ENCODE peak calls at places on chromosome 9, in nine cellular contexts. One of them, this sample, is unnamed.

GRCh38 chr9:111783424-111783823 is 11.3 kb downstream of the SHOC1 start:
- DNase-seq in pulmonary artery endothelial cell: no peak
- DNase-seq in HTR-8/SVneo: no peak
- DNase-seq in stimulated activated naive CD8-positive, alpha-beta T cell treated with anti-CD3 and anti-CD28 coated beads, Interleukin-15, Interleukin-2, amounts not matched to agents 100 U/mL and 50 U/mL, for 24 hours: no peak
- DNase-seq in GM19239: no peak
- DNase-seq in EH: no peak
- DNase-seq in breast epithelium: no peak
- DNase-seq in H1: no peak
- DNase-seq in substantia nigra: no peak
- DNase-seq in this sample: no peak

GRCh38 chr9:12702160-12702758 is 9.1 kb downstream of the TYRP1 start:
- DNase-seq in EH: peak
- DNase-seq in breast epithelium: peak
- DNase-seq in substantia nigra: no peak
- DNase-seq in pulmonary artery endothelial cell: peak
- DNase-seq in GM19239: no peak
- DNase-seq in H1: no peak
- DNase-seq in HTR-8/SVneo: no peak
- DNase-seq in stimulated activated naive CD8-positive, alpha-beta T cell treated with anti-CD3 and anti-CD28 coated beads, Interleukin-15, Interleukin-2, amounts not matched to agents 100 U/mL and 50 U/mL, for 24 hours: no peak
- DNase-seq in this sample: no peak

GRCh38 chr9:124105266-124105665 is 93.7 kb downstream of the LHX2 start:
- DNase-seq in stimulated activated naive CD8-positive, alpha-beta T cell treated with anti-CD3 and anti-CD28 coated beads, Interleukin-15, Interleukin-2, amounts not matched to agents 100 U/mL and 50 U/mL, for 24 hours: no peak
- DNase-seq in substantia nigra: no peak
- DNase-seq in H1: no peak
- DNase-seq in EH: no peak
- DNase-seq in pulmonary artery endothelial cell: no peak
- DNase-seq in HTR-8/SVneo: no peak
- DNase-seq in GM19239: no peak
- DNase-seq in breast epithelium: no peak
- DNase-seq in this sample: no peak

GRCh38 chr9:36964791-36965190 is 69.3 kb downstream of the PAX5 start:
- DNase-seq in HTR-8/SVneo: no peak
- DNase-seq in EH: no peak
- DNase-seq in H1: no peak
- DNase-seq in GM19239: no peak
- DNase-seq in substantia nigra: no peak
- DNase-seq in breast epithelium: no peak
- DNase-seq in stimulated activated naive CD8-positive, alpha-beta T cell treated with anti-CD3 and anti-CD28 coated beads, Interleukin-15, Interleukin-2, amounts not matched to agents 100 U/mL and 50 U/mL, for 24 hours: no peak
- DNase-seq in pulmonary artery endothelial cell: no peak
- DNase-seq in this sample: no peak

GRCh38 chr9:95772320-95773060 is 103.0 kb upstream of the ERCC6L2 start:
- DNase-seq in substantia nigra: peak
- DNase-seq in GM19239: no peak
- DNase-seq in HTR-8/SVneo: no peak
- DNase-seq in H1: peak
- DNase-seq in stimulated activated naive CD8-positive, alpha-beta T cell treated with anti-CD3 and anti-CD28 coated beads, Interleukin-15, Interleukin-2, amounts not matched to agents 100 U/mL and 50 U/mL, for 24 hours: peak
- DNase-seq in pulmonary artery endothelial cell: no peak
- DNase-seq in breast epithelium: no peak
- DNase-seq in EH: peak
- DNase-seq in this sample: no peak

GRCh38 chr9:132548971-132549649 is 33.3 kb upstream of the BARHL1 start:
- DNase-seq in breast epithelium: no peak
- DNase-seq in H1: no peak
- DNase-seq in HTR-8/SVneo: peak
- DNase-seq in substantia nigra: no peak
- DNase-seq in pulmonary artery endothelial cell: peak
- DNase-seq in EH: peak
- DNase-seq in stimulated activated naive CD8-positive, alpha-beta T cell treated with anti-CD3 and anti-CD28 coated beads, Interleukin-15, Interleukin-2, amounts not matched to agents 100 U/mL and 50 U/mL, for 24 hours: no peak
- DNase-seq in GM19239: no peak
- DNase-seq in this sample: no peak

GRCh38 chr9:72396247-72397091 is 31.5 kb upstream of the ZFAND5 start:
- DNase-seq in H1: no peak
- DNase-seq in pulmonary artery endothelial cell: no peak
- DNase-seq in substantia nigra: no peak
- DNase-seq in GM19239: no peak
- DNase-seq in breast epithelium: no peak
- DNase-seq in HTR-8/SVneo: peak
- DNase-seq in stimulated activated naive CD8-positive, alpha-beta T cell treated with anti-CD3 and anti-CD28 coated beads, Interleukin-15, Interleukin-2, amounts not matched to agents 100 U/mL and 50 U/mL, for 24 hours: no peak
- DNase-seq in EH: peak
- DNase-seq in this sample: no peak

GRCh38 chr9:36470891-36471290 is 70.8 kb upstream of the RNF38 start:
- DNase-seq in pulmonary artery endothelial cell: no peak
- DNase-seq in GM19239: peak
- DNase-seq in H1: no peak
- DNase-seq in breast epithelium: no peak
- DNase-seq in stimulated activated naive CD8-positive, alpha-beta T cell treated with anti-CD3 and anti-CD28 coated beads, Interleukin-15, Interleukin-2, amounts not matched to agents 100 U/mL and 50 U/mL, for 24 hours: peak
- DNase-seq in HTR-8/SVneo: peak
- DNase-seq in EH: peak
- DNase-seq in substantia nigra: peak
- DNase-seq in this sample: no peak

GRCh38 chr9:38062498-38063362 is 6.3 kb downstream of the SHB start:
- DNase-seq in H1: no peak
- DNase-seq in pulmonary artery endothelial cell: no peak
- DNase-seq in stimulated activated naive CD8-positive, alpha-beta T cell treated with anti-CD3 and anti-CD28 coated beads, Interleukin-15, Interleukin-2, amounts not matched to agents 100 U/mL and 50 U/mL, for 24 hours: no peak
- DNase-seq in HTR-8/SVneo: no peak
- DNase-seq in GM19239: no peak
- DNase-seq in breast epithelium: no peak
- DNase-seq in substantia nigra: no peak
- DNase-seq in EH: peak
- DNase-seq in this sample: no peak

GRCh38 chr9:136438548-136438908 is 1.1 kb downstream of the INPP5E start:
- DNase-seq in HTR-8/SVneo: no peak
- DNase-seq in substantia nigra: no peak
- DNase-seq in breast epithelium: no peak
- DNase-seq in stimulated activated naive CD8-positive, alpha-beta T cell treated with anti-CD3 and anti-CD28 coated beads, Interleukin-15, Interleukin-2, amounts not matched to agents 100 U/mL and 50 U/mL, for 24 hours: no peak
- DNase-seq in GM19239: peak
- DNase-seq in pulmonary artery endothelial cell: no peak
- DNase-seq in H1: no peak
- DNase-seq in EH: peak
- DNase-seq in this sample: no peak

GRCh38 chr9:31153250-31153840 is 1231.1 kb upstream of the ACO1 start:
- DNase-seq in stimulated activated naive CD8-positive, alpha-beta T cell treated with anti-CD3 and anti-CD28 coated beads, Interleukin-15, Interleukin-2, amounts not matched to agents 100 U/mL and 50 U/mL, for 24 hours: no peak
- DNase-seq in H1: no peak
- DNase-seq in HTR-8/SVneo: no peak
- DNase-seq in pulmonary artery endothelial cell: no peak
- DNase-seq in breast epithelium: no peak
- DNase-seq in EH: no peak
- DNase-seq in GM19239: no peak
- DNase-seq in substantia nigra: no peak
- DNase-seq in this sample: no peak

GRCh38 chr9:97923529-97924108 is 1.3 kb upstream of the TRMO start:
- DNase-seq in stimulated activated naive CD8-positive, alpha-beta T cell treated with anti-CD3 and anti-CD28 coated beads, Interleukin-15, Interleukin-2, amounts not matched to agents 100 U/mL and 50 U/mL, for 24 hours: peak
- DNase-seq in substantia nigra: peak
- DNase-seq in pulmonary artery endothelial cell: peak
- DNase-seq in EH: peak
- DNase-seq in GM19239: peak
- DNase-seq in HTR-8/SVneo: peak
- DNase-seq in breast epithelium: peak
- DNase-seq in H1: peak
- DNase-seq in this sample: peak

GRCh38 chr9:98081477-98082219 is 25.1 kb downstream of the NANS start:
- DNase-seq in GM19239: no peak
- DNase-seq in breast epithelium: no peak
- DNase-seq in substantia nigra: no peak
- DNase-seq in HTR-8/SVneo: no peak
- DNase-seq in pulmonary artery endothelial cell: no peak
- DNase-seq in H1: no peak
- DNase-seq in EH: peak
- DNase-seq in stimulated activated naive CD8-positive, alpha-beta T cell treated with anti-CD3 and anti-CD28 coated beads, Interleukin-15, Interleukin-2, amounts not matched to agents 100 U/mL and 50 U/mL, for 24 hours: peak
- DNase-seq in this sample: no peak

GRCh38 chr9:107137495-107138202 is 145.4 kb upstream of the RAD23B start:
- DNase-seq in HTR-8/SVneo: peak
- DNase-seq in substantia nigra: no peak
- DNase-seq in H1: no peak
- DNase-seq in pulmonary artery endothelial cell: no peak
- DNase-seq in breast epithelium: no peak
- DNase-seq in GM19239: peak
- DNase-seq in stimulated activated naive CD8-positive, alpha-beta T cell treated with anti-CD3 and anti-CD28 coated beads, Interleukin-15, Interleukin-2, amounts not matched to agents 100 U/mL and 50 U/mL, for 24 hours: peak
- DNase-seq in EH: peak
- DNase-seq in this sample: no peak

GRCh38 chr9:16996901-16997491 is 126.5 kb upstream of the BNC2 start:
- DNase-seq in stimulated activated naive CD8-positive, alpha-beta T cell treated with anti-CD3 and anti-CD28 coated beads, Interleukin-15, Interleukin-2, amounts not matched to agents 100 U/mL and 50 U/mL, for 24 hours: no peak
- DNase-seq in substantia nigra: no peak
- DNase-seq in EH: no peak
- DNase-seq in HTR-8/SVneo: no peak
- DNase-seq in pulmonary artery endothelial cell: no peak
- DNase-seq in H1: no peak
- DNase-seq in breast epithelium: no peak
- DNase-seq in GM19239: no peak
- DNase-seq in this sample: no peak

GRCh38 chr9:133834080-133834976 is 96.2 kb upstream of the SARDH start:
- DNase-seq in breast epithelium: no peak
- DNase-seq in stimulated activated naive CD8-positive, alpha-beta T cell treated with anti-CD3 and anti-CD28 coated beads, Interleukin-15, Interleukin-2, amounts not matched to agents 100 U/mL and 50 U/mL, for 24 hours: no peak
- DNase-seq in pulmonary artery endothelial cell: no peak
- DNase-seq in HTR-8/SVneo: no peak
- DNase-seq in GM19239: no peak
- DNase-seq in substantia nigra: no peak
- DNase-seq in EH: no peak
- DNase-seq in H1: no peak
- DNase-seq in this sample: no peak

GRCh38 chr9:91039125-91039834 is 237.7 kb downstream of the SYK start:
- DNase-seq in GM19239: no peak
- DNase-seq in substantia nigra: no peak
- DNase-seq in EH: peak
- DNase-seq in HTR-8/SVneo: no peak
- DNase-seq in H1: no peak
- DNase-seq in stimulated activated naive CD8-positive, alpha-beta T cell treated with anti-CD3 and anti-CD28 coated beads, Interleukin-15, Interleukin-2, amounts not matched to agents 100 U/mL and 50 U/mL, for 24 hours: no peak
- DNase-seq in breast epithelium: no peak
- DNase-seq in pulmonary artery endothelial cell: no peak
- DNase-seq in this sample: no peak

GRCh38 chr9:113313276-113313675 is 10.1 kb upstream of the RNF183 start:
- DNase-seq in stimulated activated naive CD8-positive, alpha-beta T cell treated with anti-CD3 and anti-CD28 coated beads, Interleukin-15, Interleukin-2, amounts not matched to agents 100 U/mL and 50 U/mL, for 24 hours: no peak
- DNase-seq in pulmonary artery endothelial cell: no peak
- DNase-seq in GM19239: no peak
- DNase-seq in substantia nigra: no peak
- DNase-seq in H1: no peak
- DNase-seq in EH: no peak
- DNase-seq in breast epithelium: no peak
- DNase-seq in HTR-8/SVneo: no peak
- DNase-seq in this sample: no peak

GRCh38 chr9:5563417-5563815 is 53.1 kb downstream of the PDCD1LG2 start:
- DNase-seq in stimulated activated naive CD8-positive, alpha-beta T cell treated with anti-CD3 and anti-CD28 coated beads, Interleukin-15, Interleukin-2, amounts not matched to agents 100 U/mL and 50 U/mL, for 24 hours: no peak
- DNase-seq in breast epithelium: no peak
- DNase-seq in substantia nigra: no peak
- DNase-seq in H1: no peak
- DNase-seq in pulmonary artery endothelial cell: no peak
- DNase-seq in EH: no peak
- DNase-seq in GM19239: no peak
- DNase-seq in HTR-8/SVneo: no peak
- DNase-seq in this sample: no peak

GRCh38 chr9:99876190-99876589 is 30.3 kb upstream of the STX17 start:
- DNase-seq in pulmonary artery endothelial cell: no peak
- DNase-seq in EH: no peak
- DNase-seq in substantia nigra: no peak
- DNase-seq in GM19239: no peak
- DNase-seq in stimulated activated naive CD8-positive, alpha-beta T cell treated with anti-CD3 and anti-CD28 coated beads, Interleukin-15, Interleukin-2, amounts not matched to agents 100 U/mL and 50 U/mL, for 24 hours: no peak
- DNase-seq in H1: no peak
- DNase-seq in breast epithelium: no peak
- DNase-seq in HTR-8/SVneo: no peak
- DNase-seq in this sample: no peak